ENCODE peak calls at places on chromosomes 7 and 10, in six cellular contexts. Q, U, L, V, Z and R are unnamed samples.

GRCh38 chr10:86333813-86334514 is 32.6 kb downstream of the GRID1 start:
- DNase-seq in Q (no peak), U (peak), L (no peak), V (no peak), Z (no peak), R (no peak)

GRCh38 chr10:93515071-93515962 is 18.9 kb downstream of the CEP55 start:
- DNase-seq in Q (no peak), U (no peak), L (no peak), V (no peak), Z (no peak), R (no peak)

GRCh38 chr7:44791278-44792219 is 4.9 kb upstream of the PPIA start:
- DNase-seq in Q (no peak), U (no peak), L (no peak), V (peak), Z (no peak), R (no peak)

GRCh38 chr10:78545756-78546155 is 512.1 kb downstream of the RPS24 start:
- DNase-seq in Q (no peak), U (no peak), L (no peak), V (no peak), Z (no peak), R (no peak)

GRCh38 chr7:82049442-82049841 is 279.6 kb upstream of the HGF start:
- DNase-seq in Q (no peak), U (no peak), L (no peak), V (no peak), Z (no peak), R (peak)

GRCh38 chr7:90889644-90890043 is 293.5 kb downstream of the CDK14 start:
- DNase-seq in Q (no peak), U (no peak), L (no peak), V (no peak), Z (no peak), R (no peak)

GRCh38 chr7:77982926-77983550 is 184.5 kb downstream of the PHTF2 start:
- DNase-seq in Q (no peak), U (no peak), L (peak), V (no peak), Z (no peak), R (no peak)

GRCh38 chr10:123741146-123741545 is 75.0 kb downstream of the GPR26 start:
- DNase-seq in Q (no peak), U (no peak), L (no peak), V (no peak), Z (no peak), R (no peak)

GRCh38 chr10:17872191-17873091 is 63.3 kb downstream of the MRC1 start:
- DNase-seq in Q (no peak), U (no peak), L (no peak), V (peak), Z (no peak), R (no peak)